ENCODE peak calls at places on chromosomes 12 and 14, in six cellular contexts. N, O, V, M, J and U are unnamed samples.

GRCh38 chr14:73180385-73180805 is 44.1 kb downstream of the PSEN1 start:
- DNase-seq in N (no peak), O (peak; percentile 89), V (no peak), M (peak; percentile 86), J (no peak), U (no peak)

GRCh38 chr12:58491296-58491695 is 429.0 kb downstream of the LRIG3 start:
- DNase-seq in N (no peak), O (peak; percentile 74), V (no peak), M (peak; percentile 53), J (no peak), U (no peak)

GRCh38 chr14:37063467-37064240 is 108.8 kb downstream of the SLC25A21 start:
- DNase-seq in N (no peak), O (no peak), V (no peak), M (no peak), J (no peak), U (no peak)

GRCh38 chr12:119448737-119449136 is 114.2 kb downstream of the CCDC60 start:
- DNase-seq in N (no peak), O (no peak), V (no peak), M (no peak), J (no peak), U (no peak)

GRCh38 chr12:24960222-24960855 is 11.4 kb upstream of the BCAT1 start:
- DNase-seq in N (no peak), O (peak; percentile 83), V (peak; percentile 58), M (peak; percentile 69), J (peak; percentile 59), U (no peak)

GRCh38 chr12:120760349-120761245 is 35.0 kb downstream of the ACADS start:
- DNase-seq in N (no peak), O (no peak), V (no peak), M (no peak), J (no peak), U (peak; percentile 77)

GRCh38 chr12:50394469-50395029 is 1.9 kb downstream of the FAM186A start:
- DNase-seq in N (no peak), O (peak; percentile 41), V (no peak), M (no peak), J (no peak), U (no peak)

GRCh38 chr12:4287325-4288290 is 14.0 kb downstream of the CCND2 start:
- DNase-seq in N (no peak), O (peak; percentile 35), V (no peak), M (no peak), J (no peak), U (no peak)

GRCh38 chr14:87171161-87171560 is 821.8 kb downstream of the GALC start:
- DNase-seq in N (no peak), O (no peak), V (no peak), M (no peak), J (no peak), U (no peak)

GRCh38 chr12:65055874-65056273 is 65.2 kb downstream of the WIF1 start:
- DNase-seq in N (no peak), O (no peak), V (no peak), M (no peak), J (no peak), U (no peak)

GRCh38 chr12:12562016-12562483 is 613 bp downstream of the DUSP16 start:
- DNase-seq in N (no peak), O (peak; percentile 69), V (peak; percentile 34), M (peak; percentile 21), J (no peak), U (no peak)

GRCh38 chr12:10967409-10967808 is 19.3 kb downstream of the TAS2R50 start:
- DNase-seq in N (no peak), O (peak; percentile 75), V (no peak), M (peak; percentile 69), J (no peak), U (no peak)

GRCh38 chr14:61240206-61240605 is 40.9 kb downstream of the TMEM30B start:
- DNase-seq in N (no peak), O (no peak), V (no peak), M (no peak), J (no peak), U (no peak)

GRCh38 chr12:3445127-3445978 is 45.6 kb upstream of the PRMT8 start:
- DNase-seq in N (no peak), O (no peak), V (peak; percentile 27), M (no peak), J (no peak), U (no peak)

GRCh38 chr14:100871234-100872186 is 32.0 kb downstream of the RTL1 start:
- DNase-seq in N (no peak), O (peak; percentile 82), V (no peak), M (peak; percentile 25), J (no peak), U (no peak)

GRCh38 chr12:124490584-124491305 is 76.7 kb downstream of the NCOR2 start:
- DNase-seq in N (no peak), O (no peak), V (peak; percentile 97), M (no peak), J (peak; percentile 95), U (no peak)

GRCh38 chr12:26524862-26525465 is 308.0 kb downstream of the ITPR2 start:
- DNase-seq in N (no peak), O (peak; percentile 24), V (no peak), M (peak; percentile 38), J (peak; percentile 51), U (no peak)

GRCh38 chr14:91281346-91281745 is 36.8 kb upstream of the GPR68 start:
- DNase-seq in N (no peak), O (peak; percentile 76), V (no peak), M (no peak), J (no peak), U (no peak)

GRCh38 chr12:44497044-44497443 is 379.1 kb downstream of the NELL2 start:
- DNase-seq in N (no peak), O (no peak), V (no peak), M (no peak), J (no peak), U (no peak)

GRCh38 chr12:123519151-123520001 is 14.1 kb downstream of the RILPL1 start:
- DNase-seq in N (peak; percentile 83), O (peak; percentile 82), V (peak; percentile 68), M (peak; percentile 15), J (no peak), U (no peak)

GRCh38 chr14:100524933-100525243 is 62.3 kb downstream of the BEGAIN start:
- DNase-seq in N (no peak), O (peak; percentile 47), V (peak; percentile 72), M (no peak), J (peak; percentile 55), U (no peak)

GRCh38 chr14:60331201-60332045 is 82.4 kb downstream of the PPM1A start:
- DNase-seq in N (peak; percentile 26), O (peak; percentile 48), V (peak; percentile 76), M (peak; percentile 42), J (peak; percentile 86), U (no peak)

GRCh38 chr12:66755727-66756395 is 77.0 kb upstream of the GRIP1 start:
- DNase-seq in N (no peak), O (no peak), V (no peak), M (no peak), J (no peak), U (no peak)

GRCh38 chr14:22977684-22978486 is 4.5 kb downstream of the AJUBA start:
- DNase-seq in N (peak; percentile 34), O (peak; percentile 71), V (peak; percentile 90), M (peak; percentile 84), J (peak; percentile 56), U (no peak)

GRCh38 chr14:21194597-21194996 is 38.7 kb upstream of the OR5AU1 start:
- DNase-seq in N (no peak), O (no peak), V (no peak), M (no peak), J (no peak), U (no peak)

GRCh38 chr12:124298685-124299410 is 4.0 kb downstream of the RFLNA start:
- DNase-seq in N (no peak), O (no peak), V (no peak), M (no peak), J (no peak), U (no peak)

GRCh38 chr12:131986847-131987398 is 37.2 kb downstream of the EP400 start:
- DNase-seq in N (no peak), O (no peak), V (no peak), M (no peak), J (peak; percentile 7), U (no peak)

GRCh38 chr12:131985145-131985875 is 35.6 kb downstream of the EP400 start:
- DNase-seq in N (no peak), O (no peak), V (no peak), M (no peak), J (peak; percentile 15), U (no peak)

GRCh38 chr12:131988054-131988796 is 38.5 kb downstream of the EP400 start:
- DNase-seq in N (no peak), O (no peak), V (no peak), M (no peak), J (peak; percentile 29), U (no peak)

GRCh38 chr12:131987552-131987951 is 37.8 kb downstream of the EP400 start:
- DNase-seq in N (no peak), O (no peak), V (no peak), M (no peak), J (peak; percentile 10), U (no peak)

DNA sequence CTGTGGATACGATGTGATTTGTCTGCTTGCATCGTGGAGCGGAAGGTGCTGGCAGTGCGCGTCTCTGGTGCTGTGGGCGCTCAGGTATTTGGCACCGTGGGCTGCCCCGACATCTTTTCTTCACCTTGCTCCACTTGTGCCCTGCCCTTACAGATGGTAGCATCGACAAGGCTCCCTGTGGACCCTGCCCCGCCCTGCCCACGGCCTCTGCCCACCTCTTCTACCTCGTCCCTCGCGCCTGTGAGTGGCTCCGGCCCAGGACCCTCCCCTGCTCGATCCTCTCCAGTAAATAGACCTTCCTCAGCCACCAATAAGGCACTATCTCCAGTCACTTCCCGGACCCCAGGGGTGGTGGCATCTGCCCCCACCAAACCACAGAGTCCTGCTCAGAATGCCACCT is 36.6 kb downstream of the EP400 start:
- DNase-seq in N (no peak), O (no peak), V (no peak), M (no peak), J (peak; percentile 9), U (no peak)
- H3K4me3 ChIP-seq in N (no peak overlapping the region), O (no peak overlapping the region), V (no peak overlapping the region), M (no peak overlapping the region), J (no peak overlapping the region), U (no peak overlapping the region)

GRCh38 chr12:113077057-113077858 is 20.7 kb downstream of the DTX1 start:
- DNase-seq in N (no peak), O (peak; percentile 14), V (no peak), M (no peak), J (no peak), U (no peak)
- H3K4me3 ChIP-seq in N (no peak overlapping the region), O (no peak overlapping the region), V (no peak overlapping the region), M (no peak overlapping the region), J (peak overlapping the region; percentile 24), U (no peak overlapping the region)

DNA sequence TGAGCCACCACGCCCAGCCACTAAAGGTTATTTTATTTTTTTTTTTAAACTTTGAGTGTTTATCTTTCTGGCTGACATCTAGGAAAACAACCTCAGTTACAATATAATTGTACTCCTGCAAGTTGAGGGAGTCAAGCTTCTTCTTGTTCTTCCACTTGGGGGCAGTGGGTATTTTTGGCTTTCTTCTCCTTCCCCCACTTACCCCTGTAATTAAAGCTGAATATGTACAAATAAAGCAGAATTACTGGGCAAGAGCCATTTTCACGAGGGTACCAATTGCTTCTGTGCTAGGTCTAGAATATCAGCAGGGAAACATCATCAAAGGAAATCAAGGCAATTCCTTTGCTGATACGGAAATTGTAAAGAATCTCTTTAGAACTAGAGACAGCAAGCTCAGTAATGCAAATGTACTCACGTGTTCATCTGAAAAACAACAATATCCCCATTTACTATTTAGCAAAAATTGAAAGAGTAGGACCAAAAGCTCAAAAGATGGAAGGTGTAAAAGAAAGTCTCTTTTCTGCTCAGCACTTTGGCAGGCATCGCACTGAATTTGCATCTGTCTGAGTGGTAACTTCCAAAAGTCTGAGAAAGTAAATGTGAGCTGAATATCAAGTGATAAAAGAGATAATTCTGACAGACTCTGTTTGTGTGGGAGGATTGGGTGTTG is 72.8 kb downstream of the TAOK3 start:
- DNase-seq in N (no peak), O (no peak), V (no peak), M (no peak), J (no peak), U (no peak)
- H3K4me3 ChIP-seq in N (no peak overlapping the region), O (no peak overlapping the region), V (no peak overlapping the region), M (no peak overlapping the region), J (no peak overlapping the region), U (no peak overlapping the region)

GRCh38 chr12:51914034-51914923 is 7.0 kb downstream of the ACVRL1 start:
- DNase-seq in N (no peak), O (no peak), V (no peak), M (no peak), J (no peak), U (no peak)
- H3K4me3 ChIP-seq in N (no peak overlapping the region), O (no peak overlapping the region), V (no peak overlapping the region), M (no peak overlapping the region), J (no peak overlapping the region), U (no peak overlapping the region)